ENCODE peak calls at places on chromosomes 6 and 20, in nine cellular contexts. S is colonic mucosa, C is GM06990, U is AG09319, X is HFFc6, E is tibial nerve, P is mammary epithelial cell, Z is left lung, L is A549. V is an unnamed sample.

GRCh38 chr20:62181808-62182207 is 1.0 kb upstream of the MTG2 start:
- DNase-seq in S (no peak), Z (no peak), C (no peak), P (no peak), U (no peak), E (no peak), L (no peak), X (no peak), V (no peak)

GRCh38 chr6:140857734-140858380 is 1274.9 kb upstream of the GJE1 start:
- DNase-seq in C (no peak), S (no peak), L (peak; percentile 20), U (peak; percentile 76), P (peak; percentile 70), X (peak; percentile 86), E (peak; percentile 42), Z (no peak), V (peak; percentile 87)

GRCh38 chr6:90221403-90221802 is 75.2 kb downstream of the BACH2 start:
- DNase-seq in C (no peak), L (no peak), X (no peak), P (no peak), S (no peak), U (no peak), Z (no peak), E (no peak), V (no peak)

GRCh38 chr6:28657756-28658465 is 132.2 kb downstream of the GPX5 start:
- DNase-seq in S (peak; percentile 59), Z (no peak), L (peak; percentile 61), U (no peak), P (peak; percentile 44), C (peak; percentile 32), X (peak; percentile 57), E (peak; percentile 33), V (peak; percentile 60)

GRCh38 chr6:137846772-137847313 is 20.2 kb upstream of the TNFAIP3 start:
- DNase-seq in C (peak; percentile 58), E (peak; percentile 21), L (no peak), S (no peak), Z (peak; percentile 90), X (no peak), U (no peak), P (no peak), V (no peak)

GRCh38 chr6:101351173-101351572 is 42.3 kb upstream of the GRIK2 start:
- DNase-seq in E (no peak), X (no peak), C (no peak), Z (no peak), L (no peak), S (no peak), U (no peak), P (peak; percentile 14), V (no peak)

GRCh38 chr6:14386263-14386981 is 268.9 kb downstream of the CD83 start:
- DNase-seq in C (no peak), X (no peak), E (no peak), S (no peak), U (no peak), L (no peak), P (no peak), Z (no peak), V (no peak)

GRCh38 chr6:168456907-168457771 is 16.2 kb downstream of the SMOC2 start:
- DNase-seq in Z (no peak), C (no peak), E (no peak), U (no peak), P (no peak), L (no peak), S (no peak), X (no peak), V (no peak)

GRCh38 chr20:32142991-32143390 is 33.5 kb downstream of the TM9SF4 start:
- DNase-seq in P (no peak), E (no peak), L (no peak), X (no peak), C (no peak), S (no peak), Z (no peak), U (no peak), V (no peak)

GRCh38 chr6:136031982-136032381 is 180.5 kb downstream of the PDE7B start:
- DNase-seq in S (no peak), C (no peak), E (peak; percentile 42), X (peak; percentile 56), U (no peak), P (no peak), Z (no peak), L (peak; percentile 29), V (peak; percentile 53)

GRCh38 chr6:155093430-155093829 is 98.3 kb downstream of the TIAM2 start:
- DNase-seq in Z (no peak), X (no peak), P (no peak), C (no peak), E (no peak), L (no peak), S (no peak), U (no peak), V (no peak)

GRCh38 chr20:50283370-50283769 is 92.7 kb downstream of the CEBPB start:
- DNase-seq in Z (peak; percentile 34), C (no peak), S (no peak), P (no peak), U (no peak), L (no peak), X (no peak), E (no peak), V (no peak)

GRCh38 chr20:50282592-50283241 is 92.1 kb downstream of the CEBPB start:
- DNase-seq in C (no peak), Z (peak; percentile 83), E (no peak), X (no peak), S (no peak), P (no peak), L (no peak), U (no peak), V (no peak)

GRCh38 chr20:50280851-50281655 is 90.4 kb downstream of the CEBPB start:
- DNase-seq in S (no peak), L (no peak), C (no peak), U (no peak), Z (peak; percentile 19), X (no peak), E (no peak), P (no peak), V (no peak)

GRCh38 chr20:50279988-50280850 is 89.6 kb downstream of the CEBPB start:
- DNase-seq in L (no peak), S (no peak), E (no peak), U (no peak), P (no peak), C (no peak), Z (peak; percentile 11), X (no peak), V (no peak)

GRCh38 chr20:50281831-50282591 is 91.4 kb downstream of the CEBPB start:
- DNase-seq in L (no peak), E (no peak), P (no peak), X (no peak), U (no peak), S (no peak), C (no peak), Z (peak; percentile 78), V (no peak)
- TF ChIP-seq CTCF in L (peak; percentile 19), E (no peak), P (no peak), X (peak; percentile 58), U (no peak), S (no peak), C (peak; percentile 16), Z (no peak), V (peak; percentile 17)

GRCh38 chr6:10733151-10733715 is 10.4 kb downstream of the TMEM14C start:
- DNase-seq in C (no peak), X (no peak), L (no peak), P (no peak), S (no peak), E (no peak), U (no peak), Z (no peak), V (no peak)
- TF ChIP-seq CTCF in C (no peak), X (no peak), L (no peak), P (no peak), S (no peak), E (no peak), U (no peak), Z (no peak), V (no peak)

DNA sequence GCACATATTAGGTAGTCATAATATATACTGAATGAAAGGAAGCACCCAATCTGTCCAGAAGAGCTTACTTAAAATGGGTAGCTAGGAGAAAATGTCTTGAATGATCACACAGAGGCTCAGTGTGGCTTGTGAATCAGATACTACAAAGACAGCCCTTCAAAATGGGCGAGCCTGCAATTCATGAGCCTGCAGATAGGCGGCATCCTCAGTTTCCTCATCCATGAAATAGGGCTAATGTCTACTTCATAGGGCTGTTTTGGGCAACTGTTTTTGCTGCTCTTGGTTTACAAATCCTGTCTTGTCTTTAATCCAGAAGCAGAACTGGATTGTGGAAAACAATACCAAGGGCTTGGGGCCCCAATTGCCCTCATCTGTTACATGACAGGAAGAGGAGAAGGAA is 129.3 kb upstream of the KCNK16 start:
- DNase-seq in L (no peak), U (no peak), E (no peak), S (peak; percentile 29), X (no peak), Z (no peak), C (no peak), P (no peak), V (peak; percentile 45)
- TF ChIP-seq CTCF in L (no peak), U (peak; percentile 21), E (no peak), S (peak; percentile 43), X (peak; percentile 47), Z (no peak), C (peak; percentile 76), P (peak; percentile 61), V (peak; percentile 34)

DNA sequence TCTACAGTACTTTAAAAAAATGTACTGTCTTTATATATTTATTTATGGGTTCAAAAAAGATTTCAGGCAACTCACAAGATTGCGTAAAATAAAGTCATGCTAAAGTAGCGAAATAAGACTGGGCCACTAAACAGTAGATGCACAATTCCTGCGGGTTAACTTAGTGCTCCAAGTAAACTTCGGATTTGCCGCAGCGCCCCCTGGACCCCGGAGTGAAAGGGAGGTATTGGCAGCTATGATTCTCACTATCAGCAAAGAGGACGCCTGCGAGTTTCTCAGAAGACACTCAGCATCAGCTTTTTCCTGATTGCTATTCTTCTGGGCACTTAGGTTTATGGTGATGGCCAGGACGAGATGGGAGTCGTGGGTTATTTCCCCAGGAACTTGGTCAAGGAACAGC is 1.4 kb downstream of the OTOR start:
- DNase-seq in S (no peak), Z (no peak), U (no peak), P (no peak), E (no peak), C (no peak), L (no peak), X (no peak), V (no peak)
- TF ChIP-seq CTCF in S (no peak), Z (no peak), U (no peak), P (no peak), E (no peak), C (peak; percentile 9), L (no peak), X (peak; percentile 40), V (no peak)

GRCh38 chr6:45427632-45428031 is 49.9 kb upstream of the SUPT3H start:
- DNase-seq in L (no peak), E (no peak), X (no peak), P (no peak), U (no peak), Z (no peak), S (no peak), C (no peak), V (no peak)
- TF ChIP-seq CTCF in L (no peak), E (no peak), X (no peak), P (no peak), U (no peak), Z (no peak), S (no peak), C (no peak), V (no peak)